ENCODE peak calls at places on chromosomes 12 and 14, in nine cellular contexts. N is GM13976; R is right lobe of liver; U is IMR-90; I is CD8-positive, alpha-beta T cell; O is HFFc6; G is AG10803; K is fibroblast of lung; Y is adrenal gland. V is an unnamed sample.

GRCh38 chr12:89326260-89327040 is 25.9 kb downstream of the DUSP6 start:
- DNase-seq in N (no peak), R (no peak), U (no peak), I (no peak), O (no peak), G (no peak), K (no peak), Y (peak), V (no peak)

GRCh38 chr12:2605301-2605700 is 189.5 kb upstream of the FKBP4 start:
- DNase-seq in N (no peak), R (no peak), U (no peak), I (no peak), O (no peak), G (no peak), K (no peak), Y (no peak), V (no peak)

GRCh38 chr12:84079621-84080020 is 833.0 kb downstream of the SLC6A15 start:
- DNase-seq in N (no peak), R (no peak), U (peak), I (no peak), O (no peak), G (peak), K (no peak), Y (no peak), V (no peak)

GRCh38 chr12:15404485-15404884 is 82.2 kb downstream of the PTPRO start:
- DNase-seq in N (no peak), R (no peak), U (no peak), I (no peak), O (peak), G (no peak), K (peak), Y (no peak), V (no peak)

GRCh38 chr12:47085815-47086252 is 6.1 kb upstream of the AMIGO2 start:
- DNase-seq in N (no peak), R (no peak), U (peak), I (peak), O (peak), G (peak), K (peak), Y (no peak), V (no peak)

GRCh38 chr12:118498171-118498570 is 121.8 kb downstream of the SUDS3 start:
- DNase-seq in N (no peak), R (no peak), U (no peak), I (no peak), O (peak), G (no peak), K (no peak), Y (no peak), V (no peak)

GRCh38 chr12:131095826-131096680 is 142.3 kb downstream of the ADGRD1 start:
- DNase-seq in N (no peak), R (peak), U (no peak), I (no peak), O (no peak), G (no peak), K (no peak), Y (no peak), V (no peak)

GRCh38 chr12:110600254-110600653 is 13.7 kb upstream of the TCTN1 start:
- DNase-seq in N (peak), R (no peak), U (peak), I (no peak), O (peak), G (peak), K (peak), Y (no peak), V (no peak)

GRCh38 chr12:92676710-92677109 is 26.1 kb upstream of the PLEKHG7 start:
- DNase-seq in N (no peak), R (no peak), U (no peak), I (no peak), O (no peak), G (no peak), K (no peak), Y (no peak), V (no peak)

GRCh38 chr14:93234798-93235197 is 27.7 kb downstream of the UBR7 start:
- DNase-seq in N (no peak), R (no peak), U (peak), I (no peak), O (peak), G (peak), K (peak), Y (peak), V (peak)

GRCh38 chr14:90019824-90020523 is 41.8 kb upstream of the KCNK13 start:
- DNase-seq in N (no peak), R (no peak), U (no peak), I (no peak), O (no peak), G (no peak), K (no peak), Y (no peak), V (no peak)

GRCh38 chr14:60249321-60250251 is 565 bp downstream of the PPM1A start:
- DNase-seq in N (peak), R (peak), U (peak), I (peak), O (peak), G (peak), K (peak), Y (peak), V (no peak)

GRCh38 chr14:60248697-60249314 is at the start of gene PPM1A:
- DNase-seq in N (peak), R (peak), U (peak), I (peak), O (peak), G (peak), K (peak), Y (peak), V (peak)

GRCh38 chr14:60250318-60251035 is 1.5 kb downstream of the PPM1A start:
- DNase-seq in N (no peak), R (no peak), U (peak), I (no peak), O (no peak), G (peak), K (peak), Y (no peak), V (no peak)

GRCh38 chr14:60245316-60246177 is 3.5 kb upstream of the PPM1A start:
- DNase-seq in N (peak), R (no peak), U (no peak), I (no peak), O (no peak), G (no peak), K (no peak), Y (no peak), V (no peak)

GRCh38 chr14:60247994-60248696 is 876 bp upstream of the PPM1A start:
- DNase-seq in N (peak), R (peak), U (peak), I (peak), O (peak), G (peak), K (peak), Y (peak), V (peak)
- TF ChIP-seq CTCF in N (no peak), R (no peak), U (no peak), I (no peak), O (no peak), G (no peak), K (no peak), Y (no peak), V (no peak)

DNA sequence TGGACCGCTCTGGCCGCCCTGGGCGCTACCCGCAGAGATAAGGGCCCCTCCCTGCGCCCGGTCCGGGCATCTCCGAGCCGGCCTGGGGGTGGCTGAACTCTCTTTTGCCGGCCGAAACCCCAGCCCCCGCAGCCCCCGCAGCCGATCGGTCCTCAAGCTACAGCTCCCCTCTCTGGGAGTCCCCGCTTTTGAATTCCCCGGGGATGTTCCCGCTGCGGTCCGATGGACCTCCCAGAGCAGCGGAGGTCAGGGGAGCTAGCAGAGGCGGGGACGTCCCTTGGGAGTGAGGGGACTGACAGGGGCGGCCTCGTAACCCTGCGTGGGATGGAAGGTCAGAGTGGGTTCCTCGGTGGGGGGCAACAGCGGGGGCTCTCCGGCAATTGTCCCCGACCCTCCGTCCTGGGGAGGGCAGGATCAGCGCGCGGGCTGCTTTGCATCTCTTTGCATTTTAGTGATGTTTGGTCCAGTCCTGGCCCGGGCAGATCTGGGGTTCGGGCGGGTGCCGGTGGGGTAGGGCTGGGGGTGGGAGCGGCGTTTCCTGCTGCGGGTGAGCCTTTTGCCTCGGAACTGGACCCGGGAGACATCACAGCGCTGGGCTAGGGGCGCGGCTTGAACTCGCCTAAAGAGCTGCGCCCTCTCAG is at the start of gene CRIP1:
- DNase-seq in N (no peak), R (no peak), U (no peak), I (no peak), O (no peak), G (no peak), K (no peak), Y (no peak), V (no peak)
- TF ChIP-seq CTCF in N (no peak), R (no peak), U (no peak), I (no peak), O (no peak), G (no peak), K (no peak), Y (no peak), V (no peak)

GRCh38 chr12:75087656-75088055 is 122.0 kb downstream of the KCNC2 start:
- DNase-seq in N (no peak), R (no peak), U (no peak), I (no peak), O (peak), G (no peak), K (no peak), Y (no peak), V (no peak)
- TF ChIP-seq CTCF in N (peak), R (no peak), U (no peak), I (no peak), O (peak), G (no peak), K (no peak), Y (no peak), V (no peak)

GRCh38 chr12:57850924-57851323 is 4.4 kb upstream of the CTDSP2 start:
- DNase-seq in N (peak), R (no peak), U (no peak), I (no peak), O (no peak), G (no peak), K (no peak), Y (no peak), V (no peak)
- TF ChIP-seq CTCF in N (no peak), R (no peak), U (no peak), I (no peak), O (no peak), G (no peak), K (no peak), Y (peak), V (no peak)

GRCh38 chr12:25236626-25237025 is 14.1 kb downstream of the KRAS start:
- DNase-seq in N (no peak), R (no peak), U (peak), I (no peak), O (no peak), G (no peak), K (no peak), Y (no peak), V (no peak)
- TF ChIP-seq CTCF in N (no peak), R (no peak), U (no peak), I (no peak), O (no peak), G (no peak), K (no peak), Y (no peak), V (no peak)

DNA sequence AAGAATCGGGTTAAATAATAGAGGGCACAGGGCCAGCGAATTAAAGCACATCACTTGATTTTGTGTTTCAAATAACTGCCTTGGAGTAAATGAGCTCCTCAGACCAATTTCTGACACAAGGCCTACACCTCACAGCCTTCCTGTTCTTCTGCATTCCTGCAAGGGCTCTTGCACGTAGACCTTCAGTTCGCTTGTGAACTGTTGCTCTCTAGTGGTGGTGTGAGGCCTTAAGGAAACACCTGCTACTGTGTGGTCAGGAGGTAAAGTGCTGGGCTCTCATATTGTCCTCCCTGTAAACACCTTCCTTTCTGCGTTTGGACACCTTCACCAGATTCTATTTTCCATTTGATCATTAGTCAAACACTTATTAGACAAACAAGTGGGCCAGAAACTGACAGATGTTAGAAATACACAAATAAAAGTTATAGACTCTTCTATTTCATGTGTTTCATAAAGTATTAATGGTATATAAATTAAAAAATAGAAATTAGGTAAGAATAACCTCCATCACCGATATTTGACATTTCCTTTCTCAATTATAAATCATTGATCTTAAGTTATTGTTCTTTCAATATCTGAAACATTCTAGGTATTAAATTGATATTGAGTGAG is 29.2 kb upstream of the KLRF1 start:
- DNase-seq in N (peak), R (no peak), U (peak), I (peak), O (peak), G (peak), K (peak), Y (no peak), V (no peak)
- TF ChIP-seq CTCF in N (peak), R (peak), U (peak), I (peak), O (peak), G (peak), K (peak), Y (peak), V (peak)

DNA sequence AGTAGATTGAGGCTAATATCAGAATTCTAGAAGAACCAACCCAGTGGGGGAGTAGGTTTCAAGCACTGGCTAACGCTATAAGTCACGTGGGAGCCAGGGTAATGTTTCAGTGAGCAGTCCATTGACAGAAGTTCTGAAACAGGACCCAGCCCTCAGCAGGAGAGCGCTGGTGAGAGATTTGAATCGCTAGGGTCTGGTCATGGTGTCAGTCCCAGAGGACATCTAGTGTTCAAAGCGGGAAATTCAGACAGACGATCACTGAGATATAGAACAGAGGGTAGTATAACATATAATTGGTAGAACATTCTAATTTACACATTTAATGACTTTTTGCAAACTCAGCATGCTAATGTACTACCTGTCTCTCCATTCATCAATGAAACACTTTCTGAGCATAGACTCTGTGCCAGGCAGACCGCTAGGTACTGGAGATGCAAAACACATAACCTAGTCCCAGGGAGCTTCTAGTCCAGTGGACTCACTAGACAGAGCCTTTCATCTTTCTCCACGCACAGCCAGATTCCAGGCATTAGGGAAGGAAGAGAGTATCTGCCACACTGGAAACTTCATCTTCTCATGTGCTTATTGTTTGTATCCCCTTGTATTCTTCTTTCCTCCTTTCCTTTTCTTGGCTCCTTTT is 35.4 kb upstream of the RNASE3 start:
- DNase-seq in N (peak), R (no peak), U (peak), I (peak), O (peak), G (peak), K (peak), Y (peak), V (no peak)
- TF ChIP-seq CTCF in N (peak), R (peak), U (peak), I (peak), O (peak), G (peak), K (peak), Y (peak), V (peak)

GRCh38 chr12:45285717-45286116 is 69.8 kb downstream of the ANO6 start:
- DNase-seq in N (no peak), R (no peak), U (no peak), I (no peak), O (no peak), G (no peak), K (no peak), Y (no peak), V (no peak)
- TF ChIP-seq CTCF in N (no peak), R (no peak), U (no peak), I (no peak), O (no peak), G (no peak), K (no peak), Y (no peak), V (no peak)

GRCh38 chr12:55729592-55730446 is 1.0 kb upstream of the CD63 start:
- DNase-seq in N (peak), R (peak), U (peak), I (peak), O (peak), G (peak), K (peak), Y (peak), V (no peak)
- TF ChIP-seq CTCF in N (no peak), R (no peak), U (peak), I (no peak), O (no peak), G (peak), K (peak), Y (no peak), V (no peak)